ENCODE peak calls at places on chromosomes 12 and 14, in five cellular contexts. I is iPS DF 19.7; Z is anterior cingulate cortex; S is OCI-LY7; D is activated CD4-positive, alpha-beta T cell treated with anti-CD3 and anti-CD28 coated beads, Interleukin-2, amount 50 U/mL, for 24 hours. R is an unnamed sample.

GRCh38 chr14:77099425-77100167 is 1.5 kb downstream of the CIPC start:
- DNase-seq in I (no peak), Z (no peak), S (no peak), D (no peak), R (no peak)

GRCh38 chr14:91170504-91171121 is 56.7 kb downstream of the DGLUCY start:
- DNase-seq in I (no peak), Z (peak), S (no peak), D (no peak), R (peak)

GRCh38 chr14:73295198-73295796 is 58.0 kb downstream of the PAPLN start:
- DNase-seq in I (no peak), Z (no peak), S (peak), D (no peak), R (peak)

GRCh38 chr14:87149583-87150354 is 843.2 kb downstream of the GALC start:
- DNase-seq in I (peak), Z (no peak), S (no peak), D (no peak), R (no peak)

GRCh38 chr14:68853749-68854148 is 60.9 kb upstream of the ZFP36L1 start:
- DNase-seq in I (no peak), Z (no peak), S (no peak), D (no peak), R (no peak)

GRCh38 chr12:64006211-64006610 is 161.7 kb downstream of the SRGAP1 start:
- DNase-seq in I (no peak), Z (no peak), S (no peak), D (no peak), R (no peak)

GRCh38 chr12:94235894-94236293 is 87.5 kb downstream of the PLXNC1 start:
- DNase-seq in I (no peak), Z (no peak), S (no peak), D (no peak), R (no peak)

GRCh38 chr12:111363578-111363977 is 5.3 kb downstream of the PHETA1 start:
- DNase-seq in I (no peak), Z (no peak), S (no peak), D (no peak), R (no peak)

GRCh38 chr12:70603044-70603443 is 34.2 kb downstream of the PTPRB start:
- DNase-seq in I (no peak), Z (no peak), S (no peak), D (no peak), R (no peak)

GRCh38 chr12:14272954-14273910 is 92.2 kb upstream of the ATF7IP start:
- DNase-seq in I (no peak), Z (no peak), S (peak), D (no peak), R (no peak)